ENCODE peak calls at places on chromosomes 1 and 21, in eight cellular contexts. One of them, this sample, is unnamed.

GRCh38 chr1:28190337-28190979 is 14.0 kb upstream of the PTAFR start:
- DNase-seq in cardiac muscle cell: no peak
- DNase-seq in posterior vena cava: no peak
- DNase-seq in bronchial epithelial cell: peak
- DNase-seq in NCI-H1105 treated with DMSO at 0.1 percent for 48 hours: no peak
- DNase-seq in GM13976: no peak
- DNase-seq in SW480: no peak
- DNase-seq in AG08396: no peak
- DNase-seq in this sample: no peak

GRCh38 chr1:8911416-8912309 is 33.2 kb upstream of the ENO1 start:
- DNase-seq in AG08396: no peak
- DNase-seq in cardiac muscle cell: no peak
- DNase-seq in NCI-H1105 treated with DMSO at 0.1 percent for 48 hours: no peak
- DNase-seq in SW480: no peak
- DNase-seq in posterior vena cava: no peak
- DNase-seq in GM13976: no peak
- DNase-seq in bronchial epithelial cell: peak
- DNase-seq in this sample: no peak

GRCh38 chr21:30831194-30831765 is 1.7 kb upstream of the KRTAP7-1 start:
- DNase-seq in NCI-H1105 treated with DMSO at 0.1 percent for 48 hours: no peak
- DNase-seq in cardiac muscle cell: peak
- DNase-seq in posterior vena cava: no peak
- DNase-seq in SW480: peak
- DNase-seq in AG08396: no peak
- DNase-seq in GM13976: peak
- DNase-seq in bronchial epithelial cell: peak
- DNase-seq in this sample: no peak

GRCh38 chr1:22231068-22231593 is 88.2 kb upstream of the WNT4 start:
- DNase-seq in posterior vena cava: no peak
- DNase-seq in AG08396: no peak
- DNase-seq in bronchial epithelial cell: no peak
- DNase-seq in GM13976: no peak
- DNase-seq in cardiac muscle cell: no peak
- DNase-seq in NCI-H1105 treated with DMSO at 0.1 percent for 48 hours: no peak
- DNase-seq in SW480: no peak
- DNase-seq in this sample: no peak

GRCh38 chr1:175548774-175549173 is 194.6 kb downstream of the TNR start:
- DNase-seq in cardiac muscle cell: no peak
- DNase-seq in NCI-H1105 treated with DMSO at 0.1 percent for 48 hours: no peak
- DNase-seq in posterior vena cava: no peak
- DNase-seq in AG08396: no peak
- DNase-seq in bronchial epithelial cell: peak
- DNase-seq in GM13976: no peak
- DNase-seq in SW480: no peak
- DNase-seq in this sample: peak

GRCh38 chr1:226349801-226350503 is 41.0 kb upstream of the LIN9 start:
- DNase-seq in posterior vena cava: no peak
- DNase-seq in GM13976: peak
- DNase-seq in bronchial epithelial cell: no peak
- DNase-seq in cardiac muscle cell: no peak
- DNase-seq in SW480: no peak
- DNase-seq in NCI-H1105 treated with DMSO at 0.1 percent for 48 hours: no peak
- DNase-seq in AG08396: no peak
- DNase-seq in this sample: no peak

GRCh38 chr1:28601696-28602095 is 9.6 kb downstream of the RAB42 start:
- DNase-seq in NCI-H1105 treated with DMSO at 0.1 percent for 48 hours: no peak
- DNase-seq in AG08396: peak
- DNase-seq in bronchial epithelial cell: peak
- DNase-seq in SW480: peak
- DNase-seq in GM13976: no peak
- DNase-seq in posterior vena cava: no peak
- DNase-seq in cardiac muscle cell: no peak
- DNase-seq in this sample: no peak

GRCh38 chr1:50970927-50971582 is 1.0 kb downstream of the CDKN2C start:
- DNase-seq in AG08396: no peak
- DNase-seq in SW480: no peak
- DNase-seq in posterior vena cava: no peak
- DNase-seq in NCI-H1105 treated with DMSO at 0.1 percent for 48 hours: peak
- DNase-seq in cardiac muscle cell: no peak
- DNase-seq in GM13976: no peak
- DNase-seq in bronchial epithelial cell: no peak
- DNase-seq in this sample: no peak

GRCh38 chr1:113875714-113876113 is 4.2 kb upstream of the PTPN22 start:
- DNase-seq in AG08396: no peak
- DNase-seq in bronchial epithelial cell: no peak
- DNase-seq in posterior vena cava: no peak
- DNase-seq in SW480: no peak
- DNase-seq in NCI-H1105 treated with DMSO at 0.1 percent for 48 hours: no peak
- DNase-seq in cardiac muscle cell: no peak
- DNase-seq in GM13976: no peak
- DNase-seq in this sample: no peak

GRCh38 chr1:75795703-75796193 is 934 bp upstream of the MSH4 start:
- DNase-seq in SW480: no peak
- DNase-seq in GM13976: no peak
- DNase-seq in AG08396: no peak
- DNase-seq in NCI-H1105 treated with DMSO at 0.1 percent for 48 hours: no peak
- DNase-seq in cardiac muscle cell: no peak
- DNase-seq in posterior vena cava: no peak
- DNase-seq in bronchial epithelial cell: no peak
- DNase-seq in this sample: no peak

GRCh38 chr1:113934511-113935055 is 5.5 kb downstream of the HIPK1 start:
- DNase-seq in SW480: no peak
- DNase-seq in cardiac muscle cell: no peak
- DNase-seq in GM13976: no peak
- DNase-seq in AG08396: no peak
- DNase-seq in bronchial epithelial cell: no peak
- DNase-seq in posterior vena cava: no peak
- DNase-seq in NCI-H1105 treated with DMSO at 0.1 percent for 48 hours: no peak
- DNase-seq in this sample: no peak

GRCh38 chr1:222811671-222812070 is 3.2 kb upstream of the DISP1 start:
- DNase-seq in posterior vena cava: no peak
- DNase-seq in AG08396: no peak
- DNase-seq in cardiac muscle cell: no peak
- DNase-seq in SW480: no peak
- DNase-seq in GM13976: no peak
- DNase-seq in bronchial epithelial cell: no peak
- DNase-seq in NCI-H1105 treated with DMSO at 0.1 percent for 48 hours: no peak
- DNase-seq in this sample: no peak

GRCh38 chr1:55428236-55428635 is 213.1 kb upstream of the USP24 start:
- DNase-seq in cardiac muscle cell: no peak
- DNase-seq in bronchial epithelial cell: no peak
- DNase-seq in NCI-H1105 treated with DMSO at 0.1 percent for 48 hours: no peak
- DNase-seq in SW480: no peak
- DNase-seq in posterior vena cava: no peak
- DNase-seq in AG08396: no peak
- DNase-seq in GM13976: no peak
- DNase-seq in this sample: no peak

GRCh38 chr1:156152628-156153027 is 757 bp upstream of the SEMA4A start:
- DNase-seq in AG08396: no peak
- DNase-seq in posterior vena cava: no peak
- DNase-seq in cardiac muscle cell: no peak
- DNase-seq in NCI-H1105 treated with DMSO at 0.1 percent for 48 hours: no peak
- DNase-seq in bronchial epithelial cell: no peak
- DNase-seq in SW480: no peak
- DNase-seq in GM13976: no peak
- DNase-seq in this sample: no peak

GRCh38 chr1:32759997-32760623 is 57.0 kb downstream of the YARS1 start:
- DNase-seq in GM13976: peak
- DNase-seq in NCI-H1105 treated with DMSO at 0.1 percent for 48 hours: no peak
- DNase-seq in bronchial epithelial cell: peak
- DNase-seq in posterior vena cava: no peak
- DNase-seq in AG08396: no peak
- DNase-seq in cardiac muscle cell: peak
- DNase-seq in SW480: peak
- DNase-seq in this sample: peak

GRCh38 chr1:115975569-115976061 is 698 bp upstream of the SLC22A15 start:
- DNase-seq in cardiac muscle cell: no peak
- DNase-seq in AG08396: no peak
- DNase-seq in posterior vena cava: no peak
- DNase-seq in NCI-H1105 treated with DMSO at 0.1 percent for 48 hours: no peak
- DNase-seq in SW480: no peak
- DNase-seq in bronchial epithelial cell: peak
- DNase-seq in GM13976: no peak
- DNase-seq in this sample: no peak

GRCh38 chr21:39377444-39378050 is 28.7 kb upstream of the HMGN1 start:
- DNase-seq in cardiac muscle cell: no peak
- DNase-seq in posterior vena cava: no peak
- DNase-seq in GM13976: peak
- DNase-seq in NCI-H1105 treated with DMSO at 0.1 percent for 48 hours: no peak
- DNase-seq in bronchial epithelial cell: peak
- DNase-seq in SW480: peak
- DNase-seq in AG08396: no peak
- DNase-seq in this sample: no peak

GRCh38 chr21:28779914-28780313 is 212.8 kb downstream of the LTN1 start:
- DNase-seq in bronchial epithelial cell: no peak
- DNase-seq in posterior vena cava: no peak
- DNase-seq in cardiac muscle cell: no peak
- DNase-seq in AG08396: no peak
- DNase-seq in SW480: no peak
- DNase-seq in NCI-H1105 treated with DMSO at 0.1 percent for 48 hours: no peak
- DNase-seq in GM13976: no peak
- DNase-seq in this sample: no peak